ENCODE peak calls at places on chromosome 4, in five cellular contexts. T is gastrocnemius medialis, O is sigmoid colon, R is spleen, A is tibial nerve. L is an unnamed sample.

GRCh38 chr4:30714408-30715031 is 5.6 kb upstream of the PCDH7 start:
- DNase-seq in R (no peak), O (no peak), T (no peak), A (peak; percentile 49), L (no peak)

GRCh38 chr4:2929469-2929868 is 33.7 kb downstream of the NOP14 start:
- DNase-seq in A (no peak), O (no peak), T (peak; percentile 10), R (peak; percentile 74), L (no peak)

GRCh38 chr4:121073672-121074386 is 1.5 kb upstream of the NDNF start:
- DNase-seq in A (no peak), T (no peak), O (no peak), R (no peak), L (no peak)

GRCh38 chr4:158193171-158193749 is 17.0 kb upstream of the TMEM144 start:
- DNase-seq in T (no peak), A (no peak), R (no peak), O (no peak), L (no peak)

GRCh38 chr4:113452868-113453620 is 308.5 kb downstream of the CAMK2D start:
- DNase-seq in R (no peak), T (no peak), O (no peak), A (no peak), L (no peak)

GRCh38 chr4:16765549-16765948 is 132.9 kb downstream of the LDB2 start:
- DNase-seq in O (no peak), T (no peak), R (no peak), A (no peak), L (no peak)

GRCh38 chr4:15672096-15672495 is 9.5 kb upstream of the FAM200B start:
- DNase-seq in A (no peak), T (no peak), R (no peak), O (no peak), L (no peak)

GRCh38 chr4:146916479-146917076 is 29.1 kb downstream of the TTC29 start:
- DNase-seq in T (no peak), R (no peak), A (peak; percentile 40), O (no peak), L (no peak)

GRCh38 chr4:13994016-13994415 is 366.5 kb upstream of the BOD1L1 start:
- DNase-seq in R (no peak), T (no peak), A (no peak), O (no peak), L (no peak)

GRCh38 chr4:86451560-86452322 is 91.9 kb upstream of the MAPK10 start:
- DNase-seq in T (no peak), A (no peak), O (no peak), R (no peak), L (no peak)

GRCh38 chr4:94603170-94603747 is 151.5 kb downstream of the PDLIM5 start:
- DNase-seq in R (no peak), O (no peak), T (peak; percentile 63), A (no peak), L (no peak)

GRCh38 chr4:25993564-25994185 is 79.7 kb downstream of the SMIM20 start:
- DNase-seq in R (no peak), O (no peak), A (no peak), T (peak; percentile 41), L (no peak)

GRCh38 chr4:26131053-26131452 is 189.8 kb upstream of the RBPJ start:
- DNase-seq in T (no peak), O (no peak), A (no peak), R (no peak), L (no peak)

GRCh38 chr4:25756503-25756902 is 100.9 kb downstream of the SLC34A2 start:
- DNase-seq in O (no peak), R (no peak), A (no peak), T (no peak), L (no peak)

GRCh38 chr4:121217385-121217784 is 53.3 kb upstream of the TNIP3 start:
- DNase-seq in A (no peak), R (no peak), O (no peak), T (no peak), L (no peak)

GRCh38 chr4:116849620-116850019 is 235.8 kb downstream of the TRAM1L1 start:
- DNase-seq in O (no peak), R (no peak), A (no peak), T (no peak), L (no peak)

GRCh38 chr4:52915131-52915645 is 53.1 kb downstream of the RASL11B start:
- DNase-seq in A (no peak), T (no peak), O (no peak), R (no peak), L (no peak)

GRCh38 chr4:184506527-184507121 is 32.3 kb upstream of the IRF2 start:
- DNase-seq in T (no peak), O (no peak), R (peak; percentile 89), A (no peak), L (peak; percentile 70)

GRCh38 chr4:148515248-148515647 is 73.0 kb upstream of the NR3C2 start:
- DNase-seq in R (no peak), T (no peak), O (no peak), A (no peak), L (no peak)

GRCh38 chr4:8050555-8051206 is 107.9 kb downstream of the ABLIM2 start:
- DNase-seq in T (peak; percentile 86), O (peak; percentile 93), A (peak; percentile 63), R (no peak), L (no peak)

GRCh38 chr4:189143255-189143654 is 797.4 kb upstream of the FRG1 start:
- DNase-seq in R (no peak), T (no peak), A (no peak), O (no peak), L (no peak)

GRCh38 chr4:137678796-137679195 is 146.5 kb upstream of the PCDH18 start:
- DNase-seq in O (no peak), R (no peak), A (no peak), T (no peak), L (no peak)

GRCh38 chr4:3346146-3346545 is 53.3 kb downstream of the RGS12 start:
- DNase-seq in O (no peak), R (no peak), A (peak; percentile 88), T (peak; percentile 46), L (no peak)

GRCh38 chr4:149701733-149702132 is 113.9 kb downstream of the IQCM start:
- DNase-seq in R (no peak), O (no peak), A (no peak), T (no peak), L (no peak)

GRCh38 chr4:150664935-150665334 is 83.0 kb downstream of the MAB21L2 start:
- DNase-seq in A (no peak), R (no peak), T (no peak), O (no peak), L (no peak)

GRCh38 chr4:24507439-24507838 is 76.9 kb downstream of the DHX15 start:
- DNase-seq in O (no peak), A (no peak), T (no peak), R (no peak), L (peak; percentile 83)

GRCh38 chr4:41535911-41536361 is 2.0 kb upstream of the LIMCH1 start:
- DNase-seq in R (no peak), O (no peak), A (no peak), T (no peak), L (no peak)

GRCh38 chr4:79576480-79576803 is 168.4 kb upstream of the GK2 start:
- DNase-seq in O (no peak), R (no peak), T (no peak), A (no peak), L (no peak)

GRCh38 chr4:149102765-149103164 is 660.6 kb upstream of the NR3C2 start:
- DNase-seq in R (no peak), T (no peak), A (no peak), O (no peak), L (no peak)

GRCh38 chr4:28167411-28167810 is 1306.8 kb downstream of the STIM2 start:
- DNase-seq in T (no peak), A (no peak), R (no peak), O (no peak), L (no peak)

GRCh38 chr4:17726911-17727310 is 54.5 kb downstream of the FAM184B start:
- DNase-seq in T (no peak), R (no peak), O (no peak), A (no peak), L (no peak)

GRCh38 chr4:68460085-68460484 is 12.8 kb downstream of the TMPRSS11E start:
- DNase-seq in T (no peak), O (no peak), R (no peak), A (no peak), L (no peak)

DNA sequence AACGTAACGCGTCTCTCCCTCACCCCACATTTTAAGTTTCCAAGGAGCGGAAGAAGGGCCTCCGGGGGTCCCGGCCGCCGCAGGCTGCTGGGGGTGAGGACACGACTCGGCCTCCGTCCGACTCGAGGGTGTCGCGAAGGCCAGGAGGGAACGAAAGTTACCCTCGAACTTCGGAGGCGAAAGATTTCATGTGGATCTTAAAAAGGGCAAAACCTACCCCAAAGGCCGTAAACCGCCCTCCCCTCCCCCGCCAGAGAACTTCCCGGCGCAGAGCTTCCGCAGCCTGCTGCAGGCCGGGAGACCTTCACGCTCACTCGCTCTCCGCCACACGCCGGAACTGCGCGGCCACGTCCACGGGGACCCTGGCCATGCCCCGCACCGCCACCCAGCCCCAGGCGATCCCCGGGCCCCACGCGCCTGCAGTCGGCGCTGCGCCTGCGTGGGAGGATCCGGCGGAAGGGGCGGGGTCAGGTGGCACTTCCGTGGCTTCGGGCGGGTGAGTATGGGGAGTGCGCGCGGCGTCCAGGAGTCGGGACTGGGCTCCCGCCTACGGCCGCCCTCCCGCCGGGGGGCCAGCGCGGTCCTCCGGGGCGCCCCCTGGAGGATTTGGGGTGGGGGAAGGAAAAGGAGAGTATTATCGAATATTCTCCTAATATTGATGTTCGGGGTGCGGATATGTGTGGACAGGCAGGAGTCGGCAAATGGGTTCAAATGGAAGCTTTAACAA is at the start of gene MMAA:
- DNase-seq in R (peak; percentile 98), T (peak; percentile 94), A (peak; percentile 91), O (peak; percentile 97), L (peak; percentile 98)
- TF ChIP-seq POLR2A in R (peak; percentile 92), T (peak; percentile 96), A (peak; percentile 94), O (peak; percentile 94), L (peak; percentile 94)

GRCh38 chr4:6418193-6418755 is 54.1 kb downstream of the PPP2R2C start:
- DNase-seq in A (no peak), T (no peak), R (no peak), O (no peak), L (no peak)

GRCh38 chr4:6415306-6415705 is 57.1 kb downstream of the PPP2R2C start:
- DNase-seq in R (no peak), A (no peak), T (no peak), O (no peak), L (no peak)

GRCh38 chr4:6419452-6420028 is 52.9 kb downstream of the PPP2R2C start:
- DNase-seq in A (no peak), T (no peak), R (no peak), O (no peak), L (no peak)

GRCh38 chr4:6416518-6417286 is 55.7 kb downstream of the PPP2R2C start:
- DNase-seq in T (no peak), A (no peak), R (peak; percentile 63), O (no peak), L (no peak)

GRCh38 chr4:6417516-6417915 is 54.9 kb downstream of the PPP2R2C start:
- DNase-seq in O (no peak), T (no peak), A (no peak), R (no peak), L (no peak)
- H3K27me3 ChIP-seq in O (peaks cover 23% of the 10 kb centered on the region), T (no peaks in the 10 kb centered on the region), A (no peaks in the 10 kb centered on the region), R (no peaks in the 10 kb centered on the region), L (no peaks in the 10 kb centered on the region)

GRCh38 chr4:44368413-44369167 is 80.0 kb downstream of the KCTD8 start:
- DNase-seq in O (no peak), A (no peak), T (no peak), R (no peak), L (no peak)
- TF ChIP-seq POLR2A in O (no peak), A (no peak), T (no peak), R (no peak), L (no peak)

GRCh38 chr4:152616804-152617203 is 63.0 kb downstream of the TMEM154 start:
- DNase-seq in A (no peak), T (no peak), O (no peak), R (no peak), L (peak; percentile 50)
- H3K27me3 ChIP-seq in A (no peaks in the 10 kb centered on the region), T (no peaks in the 10 kb centered on the region), O (no peaks in the 10 kb centered on the region), R (no peaks in the 10 kb centered on the region), L (no peaks in the 10 kb centered on the region)

L was measured in esophagus muscularis mucosa.